ENCODE peak calls at places on chromosomes 2 and 18, in five cellular contexts. Y is mesendoderm, W is transverse colon, C is Karpas-422, E is tibial nerve. G is an unnamed sample.
A peak's percentile ranks its signal among the peaks of the same experiment; 100 is the strongest.

GRCh38 chr2:5409925-5410360 is 282.2 kb upstream of the SOX11 start:
- DNase-seq in Y (no peak), W (no peak), C (no peak), E (no peak), G (no peak)

GRCh38 chr2:233400341-233400740 is 46.0 kb downstream of the DGKD start:
- DNase-seq in Y (no peak), W (no peak), C (no peak), E (no peak), G (no peak)

GRCh38 chr2:85846411-85846810 is 42.4 kb downstream of the ST3GAL5 start:
- DNase-seq in Y (no peak), W (no peak), C (no peak), E (no peak), G (peak; percentile 32)

GRCh38 chr2:54673501-54673998 is 49.9 kb upstream of the EML6 start:
- DNase-seq in Y (no peak), W (peak; percentile 79), C (peak; percentile 59), E (peak; percentile 79), G (no peak)

GRCh38 chr2:200091126-200091525 is 135.7 kb downstream of the MAIP1 start:
- DNase-seq in Y (peak; percentile 88), W (no peak), C (no peak), E (no peak), G (no peak)

GRCh38 chr2:174198846-174199564 is 49.3 kb downstream of the OLA1 start:
- DNase-seq in Y (peak; percentile 59), W (no peak), C (no peak), E (no peak), G (no peak)

GRCh38 chr2:134136702-134137101 is 117.2 kb upstream of the MGAT5 start:
- DNase-seq in Y (no peak), W (no peak), C (no peak), E (no peak), G (no peak)

GRCh38 chr2:159788218-159788617 is 9.8 kb downstream of the CD302 start:
- DNase-seq in Y (no peak), W (peak; percentile 70), C (no peak), E (no peak), G (no peak)

GRCh38 chr2:143205106-143205764 is 76.0 kb downstream of the ARHGAP15 start:
- DNase-seq in Y (no peak), W (no peak), C (peak; percentile 58), E (no peak), G (peak; percentile 5)

GRCh38 chr2:219820767-219821166 is 193.3 kb downstream of the SLC4A3 start:
- DNase-seq in Y (peak; percentile 73), W (no peak), C (no peak), E (no peak), G (no peak)

GRCh38 chr2:120867290-120868231 is 131.9 kb downstream of the GLI2 start:
- DNase-seq in Y (peak; percentile 71), W (peak; percentile 57), C (no peak), E (peak; percentile 71), G (peak; percentile 88)

GRCh38 chr2:113174369-113174735 is 581 bp downstream of the PSD4 start:
- DNase-seq in Y (no peak), W (no peak), C (peak; percentile 64), E (no peak), G (no peak)

GRCh38 chr18:43007365-43007764 is 108.1 kb downstream of the RIT2 start:
- DNase-seq in Y (no peak), W (no peak), C (no peak), E (no peak), G (no peak)

GRCh38 chr2:73133566-73134227 is 20.9 kb upstream of the RAB11FIP5 start:
- DNase-seq in Y (no peak), W (no peak), C (no peak), E (no peak), G (peak; percentile 32)

GRCh38 chr2:10977003-10977402 is 65.3 kb downstream of the KCNF1 start:
- DNase-seq in Y (no peak), W (no peak), C (no peak), E (no peak), G (no peak)

GRCh38 chr2:240957656-240958365 is 40.6 kb upstream of the SNED1 start:
- DNase-seq in Y (no peak), W (no peak), C (no peak), E (peak; percentile 3), G (no peak)

GRCh38 chr2:127205211-127206140 is 14.6 kb downstream of the CYP27C1 start:
- DNase-seq in Y (no peak), W (no peak), C (no peak), E (no peak), G (no peak)

GRCh38 chr2:106137944-106138903 is 55.9 kb downstream of the UXS1 start:
- DNase-seq in Y (no peak), W (no peak), C (no peak), E (no peak), G (no peak)
- H3K27ac ChIP-seq in Y (no peak overlapping the region), W (peak overlapping the region; percentile 68), C (no peak overlapping the region), E (peak overlapping the region; percentile 75), G (no peak overlapping the region)

GRCh38 chr18:21638822-21639221 is 26.7 kb downstream of the SNRPD1 start:
- DNase-seq in Y (no peak), W (no peak), C (no peak), E (no peak), G (no peak)

GRCh38 chr18:21629089-21629832 is 17.1 kb downstream of the SNRPD1 start:
- DNase-seq in Y (no peak), W (no peak), C (peak; percentile 48), E (no peak), G (no peak)

GRCh38 chr18:21632393-21632792 is 20.3 kb downstream of the SNRPD1 start:
- DNase-seq in Y (no peak), W (no peak), C (no peak), E (no peak), G (no peak)

GRCh38 chr18:21636769-21637168 is 24.7 kb downstream of the SNRPD1 start:
- DNase-seq in Y (no peak), W (no peak), C (no peak), E (no peak), G (no peak)

DNA sequence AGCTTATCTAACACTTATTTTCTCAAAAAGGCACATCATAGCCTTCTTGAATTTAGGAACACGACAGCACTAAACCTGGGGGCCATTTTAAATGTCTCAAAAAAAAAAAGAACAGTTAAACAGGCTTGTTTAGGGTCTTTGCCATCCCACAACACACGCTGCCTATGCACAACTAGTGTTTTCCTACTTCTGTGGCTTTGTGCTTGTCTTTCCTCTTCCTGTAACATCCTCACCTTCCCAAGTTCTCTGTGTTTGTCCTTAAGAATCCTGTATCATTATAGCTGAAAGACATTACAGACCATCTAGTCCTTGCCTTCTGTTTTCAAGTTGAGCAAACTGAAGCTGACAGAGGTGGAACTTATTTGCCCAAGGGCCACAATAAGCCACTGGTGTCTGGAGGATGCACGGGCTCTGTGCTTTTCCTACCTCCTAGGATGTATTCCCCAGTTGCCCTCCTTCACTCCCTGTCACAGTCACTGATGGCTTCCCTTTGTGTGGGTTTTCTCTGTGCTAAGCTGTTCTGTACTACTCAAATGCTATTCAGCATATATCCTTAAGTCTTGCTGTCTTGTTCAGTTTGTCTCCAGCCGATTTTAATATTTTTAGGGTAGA is 22.6 kb downstream of the SNRPD1 start:
- DNase-seq in Y (no peak), W (no peak), C (no peak), E (no peak), G (no peak)
- H3K36me3 ChIP-seq in Y (peaks cover 4% of the 10 kb centered on the region), W (peaks cover 10% of the 10 kb centered on the region), C (peaks cover 17% of the 10 kb centered on the region), E (peaks cover 40% of the 10 kb centered on the region), G (peaks cover 41% of the 10 kb centered on the region)

GRCh38 chr2:206558492-206558891 is 83.8 kb upstream of the FAM237A start:
- DNase-seq in Y (no peak), W (no peak), C (no peak), E (no peak), G (no peak)
- H3K27ac ChIP-seq in Y (no peak overlapping the region), W (no peak overlapping the region), C (no peak overlapping the region), E (no peak overlapping the region), G (no peak overlapping the region)

GRCh38 chr2:8876628-8877027 is 39.2 kb upstream of the KIDINS220 start:
- DNase-seq in Y (no peak), W (no peak), C (no peak), E (no peak), G (no peak)

GRCh38 chr2:8882094-8882493 is 44.7 kb upstream of the KIDINS220 start:
- DNase-seq in Y (peak; percentile 87), W (peak; percentile 26), C (peak; percentile 78), E (no peak), G (no peak)

GRCh38 chr2:8872821-8873432 is 35.5 kb upstream of the KIDINS220 start:
- DNase-seq in Y (peak; percentile 63), W (no peak), C (peak; percentile 73), E (peak; percentile 8), G (no peak)

DNA sequence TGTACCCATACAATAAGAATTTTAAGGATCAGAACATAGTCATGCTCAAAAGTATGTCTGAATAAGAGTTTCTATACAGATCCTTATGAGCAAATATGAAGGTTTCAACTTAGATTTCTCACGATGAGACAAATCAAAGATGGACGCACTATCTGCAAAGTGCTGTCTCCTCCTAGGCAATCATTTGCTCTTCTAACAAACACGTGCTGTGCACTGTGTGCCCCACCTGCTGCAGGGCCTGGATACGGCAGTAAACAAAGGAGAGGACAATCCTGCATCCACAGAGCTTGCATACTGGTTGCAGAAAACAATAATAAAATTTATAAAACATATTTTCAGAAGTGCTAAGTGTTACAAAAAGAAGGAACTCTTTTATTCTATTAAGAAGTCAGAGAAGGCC is 39.9 kb upstream of the KIDINS220 start:
- DNase-seq in Y (no peak), W (no peak), C (no peak), E (no peak), G (no peak)
- H3K36me3 ChIP-seq in Y (peaks cover 4% of the 10 kb centered on the region), W (no peaks in the 10 kb centered on the region), C (no peaks in the 10 kb centered on the region), E (peaks cover 34% of the 10 kb centered on the region), G (peaks cover 46% of the 10 kb centered on the region)

GRCh38 chr18:3457261-3457724 is 7.3 kb downstream of the TGIF1 start:
- DNase-seq in Y (no peak), W (peak; percentile 57), C (no peak), E (no peak), G (no peak)
- H3K27ac ChIP-seq in Y (no peak overlapping the region), W (peak overlapping the region; percentile 99), C (no peak overlapping the region), E (no peak overlapping the region), G (no peak overlapping the region)